ENCODE peak calls at places on chromosomes 2 and 18, in seven cellular contexts. G is AG04449, E is A549, Z is PC-9, H is epithelial cell of esophagus, A is heart right ventricle, K is BE2C. M is an unnamed sample.
A peak's percentile ranks its signal among the peaks of the same experiment; 100 is the strongest.

GRCh38 chr18:63132819-63133200 is 186.8 kb downstream of the BCL2 start:
- DNase-seq in G (no peak), E (no peak), Z (no peak), H (peak; percentile 35), A (no peak), K (no peak), M (no peak)

GRCh38 chr2:197212344-197213262 is 98.0 kb downstream of the ANKRD44 start:
- DNase-seq in G (no peak), E (no peak), Z (no peak), H (no peak), A (no peak), K (no peak), M (no peak)

GRCh38 chr2:234861841-234862735 is 89.7 kb upstream of the SH3BP4 start:
- DNase-seq in G (no peak), E (no peak), Z (no peak), H (peak; percentile 25), A (peak; percentile 48), K (no peak), M (no peak)

GRCh38 chr18:79897940-79898625 is 53.4 kb downstream of the SLC66A2 start:
- DNase-seq in G (no peak), E (no peak), Z (no peak), H (no peak), A (no peak), K (no peak), M (no peak)

GRCh38 chr2:167135691-167136090 is 247.4 kb downstream of the XIRP2 start:
- DNase-seq in G (no peak), E (no peak), Z (no peak), H (no peak), A (no peak), K (no peak), M (no peak)

GRCh38 chr2:102703748-102704147 is 58.1 kb upstream of the TMEM182 start:
- DNase-seq in G (no peak), E (peak; percentile 47), Z (no peak), H (peak; percentile 68), A (no peak), K (no peak), M (no peak)

GRCh38 chr18:50377061-50377798 is 2.4 kb downstream of the SKA1 start:
- DNase-seq in G (no peak), E (no peak), Z (no peak), H (no peak), A (no peak), K (no peak), M (no peak)

GRCh38 chr2:19358242-19359020 is at the start of gene OSR1:
- DNase-seq in G (no peak), E (peak; percentile 80), Z (peak; percentile 58), H (peak; percentile 58), A (peak; percentile 71), K (no peak), M (no peak)

GRCh38 chr18:50836521-50836957 is 16.7 kb upstream of the MRO start:
- DNase-seq in G (no peak), E (no peak), Z (no peak), H (peak; percentile 76), A (no peak), K (no peak), M (no peak)

GRCh38 chr2:67389286-67389685 is 7.8 kb upstream of the ETAA1 start:
- DNase-seq in G (no peak), E (no peak), Z (no peak), H (no peak), A (no peak), K (no peak), M (no peak)

GRCh38 chr2:240319221-240319854 is 116.1 kb upstream of the GPC1 start:
- DNase-seq in G (no peak), E (no peak), Z (no peak), H (no peak), A (no peak), K (no peak), M (no peak)

GRCh38 chr2:176130153-176130916 is 830 bp downstream of the HOXD8 start:
- DNase-seq in G (no peak), E (peak; percentile 34), Z (peak; percentile 36), H (peak; percentile 14), A (no peak), K (peak; percentile 65), M (no peak)

GRCh38 chr2:224518806-224519580 is 66.2 kb downstream of the CUL3 start:
- DNase-seq in G (peak; percentile 64), E (no peak), Z (no peak), H (peak; percentile 74), A (no peak), K (no peak), M (no peak)

GRCh38 chr2:152222975-152223638 is 47.5 kb upstream of the STAM2 start:
- DNase-seq in G (peak; percentile 57), E (no peak), Z (no peak), H (peak; percentile 75), A (peak; percentile 34), K (peak; percentile 27), M (no peak)

GRCh38 chr18:54775686-54776085 is 52.6 kb upstream of the RAB27B start:
- DNase-seq in G (no peak), E (peak; percentile 62), Z (peak; percentile 38), H (peak; percentile 83), A (no peak), K (peak; percentile 31), M (no peak)

GRCh38 chr2:238389985-238390682 is 36.6 kb upstream of the ASB1 start:
- DNase-seq in G (no peak), E (no peak), Z (no peak), H (peak; percentile 83), A (no peak), K (no peak), M (no peak)

GRCh38 chr2:39640107-39640506 is 25.6 kb upstream of the TMEM178A start:
- DNase-seq in G (no peak), E (no peak), Z (no peak), H (no peak), A (peak; percentile 43), K (no peak), M (no peak)

GRCh38 chr18:8341481-8342230 is 267.6 kb upstream of the RAB12 start:
- DNase-seq in G (peak; percentile 78), E (peak; percentile 55), Z (no peak), H (no peak), A (no peak), K (no peak), M (no peak)

GRCh38 chr2:160570386-160570785 is 76.8 kb upstream of the RBMS1 start:
- DNase-seq in G (no peak), E (no peak), Z (no peak), H (no peak), A (no peak), K (no peak), M (no peak)

GRCh38 chr2:158042245-158042644 is 59.4 kb upstream of the UPP2 start:
- DNase-seq in G (no peak), E (no peak), Z (no peak), H (peak; percentile 51), A (no peak), K (no peak), M (no peak)

GRCh38 chr18:52348209-52348608 is 8.2 kb downstream of the DCC start:
- DNase-seq in G (no peak), E (no peak), Z (no peak), H (peak; percentile 38), A (no peak), K (peak; percentile 14), M (no peak)

GRCh38 chr18:6677086-6677485 is 52.4 kb upstream of the ARHGAP28 start:
- DNase-seq in G (no peak), E (no peak), Z (no peak), H (no peak), A (no peak), K (no peak), M (no peak)

GRCh38 chr2:209391776-209392401 is 32.0 kb upstream of the MAP2 start:
- DNase-seq in G (peak; percentile 12), E (no peak), Z (no peak), H (peak; percentile 77), A (no peak), K (no peak), M (no peak)

GRCh38 chr2:232873292-232873908 is 3.3 kb downstream of the SNORC start:
- DNase-seq in G (no peak), E (no peak), Z (no peak), H (no peak), A (no peak), K (no peak), M (no peak)

GRCh38 chr2:121579326-121579725 is 48.6 kb downstream of the RNU4ATAC start:
- DNase-seq in G (no peak), E (no peak), Z (no peak), H (no peak), A (no peak), K (peak; percentile 12), M (no peak)
- H3K4me3 ChIP-seq in G (no peak overlapping the region), E (no peak overlapping the region), Z (no peak overlapping the region), H (no peak overlapping the region), A (no peak overlapping the region), K (no peak overlapping the region), M (no peak overlapping the region)

DNA sequence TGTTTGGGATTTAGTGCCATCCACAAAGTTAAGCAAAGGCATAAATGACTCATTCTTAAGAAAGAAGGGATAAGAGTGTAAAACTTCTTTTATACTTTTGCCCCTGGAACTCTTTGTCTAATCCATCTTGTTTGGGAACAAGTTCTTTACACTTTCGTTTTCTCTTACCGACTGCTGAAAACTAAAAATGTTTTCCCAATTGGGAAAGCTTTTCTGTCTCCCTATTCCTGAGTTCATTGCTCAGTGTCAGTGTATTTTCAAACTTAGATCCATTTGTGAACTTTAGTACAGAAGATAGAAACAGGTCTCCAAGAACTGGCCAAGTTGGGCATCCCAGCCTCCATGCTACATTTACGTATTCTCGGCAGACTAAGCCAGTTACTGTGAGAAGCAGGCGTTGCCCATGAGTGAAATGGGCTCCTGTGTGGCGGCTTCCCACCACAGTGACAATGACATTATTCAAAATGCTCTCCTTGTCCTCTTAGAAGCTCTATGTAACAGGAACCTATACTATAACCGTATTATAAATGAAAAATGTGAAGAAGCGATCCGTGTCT is 51.7 kb downstream of the TGOLN2 start:
- DNase-seq in G (no peak), E (no peak), Z (no peak), H (no peak), A (no peak), K (no peak), M (no peak)
- H3K4me3 ChIP-seq in G (peak overlapping the region; percentile 25), E (no peak overlapping the region), Z (no peak overlapping the region), H (no peak overlapping the region), A (no peak overlapping the region), K (no peak overlapping the region), M (no peak overlapping the region)

GRCh38 chr2:74301262-74301661 is 42.0 kb downstream of the SLC4A5 start:
- DNase-seq in G (no peak), E (no peak), Z (no peak), H (no peak), A (no peak), K (no peak), M (no peak)

GRCh38 chr2:74297950-74298349 is 45.3 kb downstream of the SLC4A5 start:
- DNase-seq in G (no peak), E (no peak), Z (no peak), H (no peak), A (no peak), K (no peak), M (no peak)

GRCh38 chr2:74300506-74300905 is 42.7 kb downstream of the SLC4A5 start:
- DNase-seq in G (no peak), E (no peak), Z (no peak), H (no peak), A (no peak), K (no peak), M (no peak)

GRCh38 chr2:74293191-74294065 is 49.8 kb downstream of the SLC4A5 start:
- DNase-seq in G (no peak), E (no peak), Z (no peak), H (no peak), A (no peak), K (no peak), M (no peak)

GRCh38 chr2:74297391-74297790 is 45.8 kb downstream of the SLC4A5 start:
- DNase-seq in G (no peak), E (no peak), Z (no peak), H (no peak), A (no peak), K (no peak), M (no peak)
- H3K4me3 ChIP-seq in G (no peak overlapping the region), E (no peak overlapping the region), Z (no peak overlapping the region), H (no peak overlapping the region), A (no peak overlapping the region), K (no peak overlapping the region), M (no peak overlapping the region)

GRCh38 chr18:75192899-75193298 is 16.0 kb downstream of the PTGR3 start:
- DNase-seq in G (no peak), E (no peak), Z (no peak), H (no peak), A (no peak), K (no peak), M (no peak)
- H3K4me3 ChIP-seq in G (no peak overlapping the region), E (no peak overlapping the region), Z (no peak overlapping the region), H (no peak overlapping the region), A (no peak overlapping the region), K (no peak overlapping the region), M (no peak overlapping the region)

M was measured in iPS DF 6.9.